ENCODE peak calls at places on chromosomes 11 and 22, in ten cellular contexts. One of them, this sample, is unnamed.
A peak's percentile ranks its signal among the peaks of the same experiment; 100 is the strongest.

GRCh38 chr11:87421422-87421821 is 383.7 kb downstream of the TMEM135 start:
- DNase-seq in gastrocnemius medialis: no peak
- DNase-seq in IMR-90: peak; percentile 87
- DNase-seq in kidney: no peak
- DNase-seq in right lobe of liver: peak; percentile 44
- DNase-seq in H1: peak; percentile 60
- DNase-seq in esophagus squamous epithelium: no peak
- DNase-seq in endodermal cell: peak; percentile 82
- DNase-seq in transverse colon: peak; percentile 22
- DNase-seq in A549: peak; percentile 83
- DNase-seq in this sample: no peak

GRCh38 chr11:129973068-129973467 is 29.6 kb downstream of the PRDM10 start:
- DNase-seq in gastrocnemius medialis: no peak
- DNase-seq in IMR-90: no peak
- DNase-seq in kidney: no peak
- DNase-seq in right lobe of liver: no peak
- DNase-seq in H1: no peak
- DNase-seq in esophagus squamous epithelium: no peak
- DNase-seq in endodermal cell: no peak
- DNase-seq in transverse colon: no peak
- DNase-seq in A549: no peak
- DNase-seq in this sample: no peak

GRCh38 chr11:15006139-15006759 is 34.1 kb upstream of the CALCA start:
- DNase-seq in gastrocnemius medialis: no peak
- DNase-seq in IMR-90: peak; percentile 46
- DNase-seq in kidney: no peak
- DNase-seq in right lobe of liver: no peak
- DNase-seq in H1: no peak
- DNase-seq in esophagus squamous epithelium: no peak
- DNase-seq in endodermal cell: no peak
- DNase-seq in transverse colon: no peak
- DNase-seq in A549: peak; percentile 56
- DNase-seq in this sample: no peak

GRCh38 chr11:34647532-34647931 is 26.6 kb downstream of the EHF start:
- DNase-seq in gastrocnemius medialis: no peak
- DNase-seq in IMR-90: peak; percentile 5
- DNase-seq in kidney: no peak
- DNase-seq in right lobe of liver: no peak
- DNase-seq in H1: no peak
- DNase-seq in esophagus squamous epithelium: no peak
- DNase-seq in endodermal cell: no peak
- DNase-seq in transverse colon: no peak
- DNase-seq in A549: peak; percentile 37
- DNase-seq in this sample: no peak

GRCh38 chr11:77879218-77879617 is 58.3 kb downstream of the AAMDC start:
- DNase-seq in gastrocnemius medialis: peak; percentile 30
- DNase-seq in IMR-90: peak; percentile 50
- DNase-seq in kidney: no peak
- DNase-seq in right lobe of liver: no peak
- DNase-seq in H1: no peak
- DNase-seq in esophagus squamous epithelium: no peak
- DNase-seq in endodermal cell: no peak
- DNase-seq in transverse colon: no peak
- DNase-seq in A549: no peak
- DNase-seq in this sample: no peak

GRCh38 chr22:23204541-23205157 is 24.3 kb downstream of the BCR start:
- DNase-seq in gastrocnemius medialis: peak; percentile 57
- DNase-seq in IMR-90: no peak
- DNase-seq in kidney: peak; percentile 92
- DNase-seq in right lobe of liver: peak; percentile 95
- DNase-seq in H1: no peak
- DNase-seq in esophagus squamous epithelium: no peak
- DNase-seq in endodermal cell: no peak
- DNase-seq in transverse colon: no peak
- DNase-seq in A549: no peak
- DNase-seq in this sample: no peak

GRCh38 chr11:47161134-47161854 is 15.4 kb downstream of the ARFGAP2 start:
- DNase-seq in gastrocnemius medialis: no peak
- DNase-seq in IMR-90: peak; percentile 69
- DNase-seq in kidney: peak; percentile 80
- DNase-seq in right lobe of liver: peak; percentile 62
- DNase-seq in H1: peak; percentile 90
- DNase-seq in esophagus squamous epithelium: no peak
- DNase-seq in endodermal cell: peak; percentile 93
- DNase-seq in transverse colon: peak; percentile 69
- DNase-seq in A549: peak; percentile 75
- DNase-seq in this sample: peak; percentile 33

GRCh38 chr22:33036881-33037280 is 21.3 kb downstream of the SYN3 start:
- DNase-seq in gastrocnemius medialis: no peak
- DNase-seq in IMR-90: no peak
- DNase-seq in kidney: no peak
- DNase-seq in right lobe of liver: no peak
- DNase-seq in H1: no peak
- DNase-seq in esophagus squamous epithelium: no peak
- DNase-seq in endodermal cell: no peak
- DNase-seq in transverse colon: no peak
- DNase-seq in A549: no peak
- DNase-seq in this sample: no peak

GRCh38 chr22:17446704-17447103 is 77.4 kb downstream of the CECR2 start:
- DNase-seq in gastrocnemius medialis: no peak
- DNase-seq in IMR-90: no peak
- DNase-seq in kidney: no peak
- DNase-seq in right lobe of liver: no peak
- DNase-seq in H1: no peak
- DNase-seq in esophagus squamous epithelium: no peak
- DNase-seq in endodermal cell: peak; percentile 42
- DNase-seq in transverse colon: no peak
- DNase-seq in A549: peak; percentile 3
- DNase-seq in this sample: no peak

GRCh38 chr11:64843971-64844329 is 503 bp downstream of the CDC42BPG start:
- DNase-seq in gastrocnemius medialis: no peak
- DNase-seq in IMR-90: no peak
- DNase-seq in kidney: no peak
- DNase-seq in right lobe of liver: no peak
- DNase-seq in H1: no peak
- DNase-seq in esophagus squamous epithelium: no peak
- DNase-seq in endodermal cell: peak; percentile 69
- DNase-seq in transverse colon: no peak
- DNase-seq in A549: no peak
- DNase-seq in this sample: no peak

GRCh38 chr11:17391493-17392355 is 3.3 kb upstream of the KCNJ11 start:
- DNase-seq in gastrocnemius medialis: no peak
- DNase-seq in IMR-90: no peak
- DNase-seq in kidney: no peak
- DNase-seq in right lobe of liver: no peak
- DNase-seq in H1: no peak
- DNase-seq in esophagus squamous epithelium: no peak
- DNase-seq in endodermal cell: no peak
- DNase-seq in transverse colon: no peak
- DNase-seq in A549: no peak
- DNase-seq in this sample: peak; percentile 53

GRCh38 chr11:130071211-130071712 is 1.6 kb downstream of the APLP2 start:
- DNase-seq in gastrocnemius medialis: no peak
- DNase-seq in IMR-90: peak; percentile 35
- DNase-seq in kidney: no peak
- DNase-seq in right lobe of liver: no peak
- DNase-seq in H1: no peak
- DNase-seq in esophagus squamous epithelium: no peak
- DNase-seq in endodermal cell: no peak
- DNase-seq in transverse colon: no peak
- DNase-seq in A549: no peak
- DNase-seq in this sample: no peak

GRCh38 chr11:22244986-22245592 is 52.2 kb downstream of the ANO5 start:
- DNase-seq in gastrocnemius medialis: no peak
- DNase-seq in IMR-90: peak; percentile 19
- DNase-seq in kidney: no peak
- DNase-seq in right lobe of liver: peak; percentile 43
- DNase-seq in H1: no peak
- DNase-seq in esophagus squamous epithelium: no peak
- DNase-seq in endodermal cell: peak; percentile 78
- DNase-seq in transverse colon: peak; percentile 10
- DNase-seq in A549: peak; percentile 45
- DNase-seq in this sample: no peak

GRCh38 chr11:61551630-61552029 is 29.2 kb downstream of the SYT7 start:
- DNase-seq in gastrocnemius medialis: no peak
- DNase-seq in IMR-90: peak; percentile 50
- DNase-seq in kidney: peak; percentile 89
- DNase-seq in right lobe of liver: no peak
- DNase-seq in H1: no peak
- DNase-seq in esophagus squamous epithelium: no peak
- DNase-seq in endodermal cell: no peak
- DNase-seq in transverse colon: no peak
- DNase-seq in A549: peak; percentile 42
- DNase-seq in this sample: no peak

GRCh38 chr11:95849087-95849825 is 59.0 kb downstream of the CEP57 start:
- DNase-seq in gastrocnemius medialis: peak; percentile 5
- DNase-seq in IMR-90: peak; percentile 82
- DNase-seq in kidney: no peak
- DNase-seq in right lobe of liver: no peak
- DNase-seq in H1: peak; percentile 48
- DNase-seq in esophagus squamous epithelium: no peak
- DNase-seq in endodermal cell: peak; percentile 77
- DNase-seq in transverse colon: peak; percentile 44
- DNase-seq in A549: peak; percentile 64
- DNase-seq in this sample: peak; percentile 70

GRCh38 chr11:4611986-4612385 is 4.0 kb upstream of the TRIM68 start:
- DNase-seq in gastrocnemius medialis: no peak
- DNase-seq in IMR-90: no peak
- DNase-seq in kidney: no peak
- DNase-seq in right lobe of liver: no peak
- DNase-seq in H1: no peak
- DNase-seq in esophagus squamous epithelium: no peak
- DNase-seq in endodermal cell: no peak
- DNase-seq in transverse colon: no peak
- DNase-seq in A549: no peak
- DNase-seq in this sample: no peak

GRCh38 chr11:115564851-115565250 is 60.6 kb upstream of the CADM1 start:
- DNase-seq in gastrocnemius medialis: no peak
- DNase-seq in IMR-90: no peak
- DNase-seq in kidney: no peak
- DNase-seq in right lobe of liver: no peak
- DNase-seq in H1: no peak
- DNase-seq in esophagus squamous epithelium: no peak
- DNase-seq in endodermal cell: no peak
- DNase-seq in transverse colon: no peak
- DNase-seq in A549: no peak
- DNase-seq in this sample: no peak
- TF ChIP-seq CTCF in gastrocnemius medialis: no peak
- TF ChIP-seq CTCF in IMR-90: no peak
- TF ChIP-seq CTCF in kidney: no peak
- TF ChIP-seq CTCF in right lobe of liver: no peak
- TF ChIP-seq CTCF in H1: no peak
- TF ChIP-seq CTCF in esophagus squamous epithelium: no peak
- TF ChIP-seq CTCF in endodermal cell: no peak
- TF ChIP-seq CTCF in transverse colon: no peak
- TF ChIP-seq CTCF in A549: no peak
- TF ChIP-seq CTCF in this sample: no peak

GRCh38 chr11:92781151-92781550 is 188.3 kb upstream of the MTNR1B start:
- DNase-seq in gastrocnemius medialis: no peak
- DNase-seq in IMR-90: no peak
- DNase-seq in kidney: no peak
- DNase-seq in right lobe of liver: no peak
- DNase-seq in H1: no peak
- DNase-seq in esophagus squamous epithelium: no peak
- DNase-seq in endodermal cell: no peak
- DNase-seq in transverse colon: no peak
- DNase-seq in A549: no peak
- DNase-seq in this sample: no peak
- H3K4me1 ChIP-seq in gastrocnemius medialis: no peaks in the 10 kb centered on the region
- H3K4me1 ChIP-seq in IMR-90: no peaks in the 10 kb centered on the region
- H3K4me1 ChIP-seq in kidney: no peaks in the 10 kb centered on the region
- H3K4me1 ChIP-seq in right lobe of liver: no peaks in the 10 kb centered on the region
- H3K4me1 ChIP-seq in H1: no peaks in the 10 kb centered on the region
- H3K4me1 ChIP-seq in esophagus squamous epithelium: no peaks in the 10 kb centered on the region
- H3K4me1 ChIP-seq in endodermal cell: no peaks in the 10 kb centered on the region
- H3K4me1 ChIP-seq in transverse colon: no peaks in the 10 kb centered on the region
- H3K4me1 ChIP-seq in A549: no peaks in the 10 kb centered on the region
- H3K4me1 ChIP-seq in this sample: no peaks in the 10 kb centered on the region

DNA sequence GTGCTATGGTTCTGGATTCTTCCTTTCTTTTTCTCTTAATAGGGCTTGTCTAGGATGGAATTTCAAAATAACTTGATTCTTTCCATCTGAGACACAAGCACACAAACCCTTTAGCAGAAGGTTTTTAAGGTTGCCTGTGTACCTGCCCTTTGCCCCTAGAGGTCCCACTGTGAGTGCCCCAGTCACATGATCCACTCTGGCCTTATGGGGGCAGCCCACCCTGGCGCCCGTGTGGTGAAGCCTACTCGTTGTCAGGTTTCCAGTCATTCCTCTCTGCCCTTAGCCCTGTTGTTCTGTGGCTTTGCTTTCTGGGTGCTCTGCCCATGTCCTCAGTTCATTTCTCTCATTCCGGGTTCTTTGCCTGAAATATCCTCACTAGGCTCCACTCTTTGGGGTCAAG is 51.8 kb downstream of the ZNRF3 start:
- DNase-seq in gastrocnemius medialis: no peak
- DNase-seq in IMR-90: no peak
- DNase-seq in kidney: no peak
- DNase-seq in right lobe of liver: no peak
- DNase-seq in H1: no peak
- DNase-seq in esophagus squamous epithelium: no peak
- DNase-seq in endodermal cell: no peak
- DNase-seq in transverse colon: no peak
- DNase-seq in A549: no peak
- DNase-seq in this sample: no peak
- TF ChIP-seq CTCF in gastrocnemius medialis: no peak
- TF ChIP-seq CTCF in IMR-90: no peak
- TF ChIP-seq CTCF in kidney: no peak
- TF ChIP-seq CTCF in right lobe of liver: no peak
- TF ChIP-seq CTCF in H1: no peak
- TF ChIP-seq CTCF in esophagus squamous epithelium: no peak
- TF ChIP-seq CTCF in endodermal cell: no peak
- TF ChIP-seq CTCF in transverse colon: no peak
- TF ChIP-seq CTCF in A549: no peak
- TF ChIP-seq CTCF in this sample: no peak

DNA sequence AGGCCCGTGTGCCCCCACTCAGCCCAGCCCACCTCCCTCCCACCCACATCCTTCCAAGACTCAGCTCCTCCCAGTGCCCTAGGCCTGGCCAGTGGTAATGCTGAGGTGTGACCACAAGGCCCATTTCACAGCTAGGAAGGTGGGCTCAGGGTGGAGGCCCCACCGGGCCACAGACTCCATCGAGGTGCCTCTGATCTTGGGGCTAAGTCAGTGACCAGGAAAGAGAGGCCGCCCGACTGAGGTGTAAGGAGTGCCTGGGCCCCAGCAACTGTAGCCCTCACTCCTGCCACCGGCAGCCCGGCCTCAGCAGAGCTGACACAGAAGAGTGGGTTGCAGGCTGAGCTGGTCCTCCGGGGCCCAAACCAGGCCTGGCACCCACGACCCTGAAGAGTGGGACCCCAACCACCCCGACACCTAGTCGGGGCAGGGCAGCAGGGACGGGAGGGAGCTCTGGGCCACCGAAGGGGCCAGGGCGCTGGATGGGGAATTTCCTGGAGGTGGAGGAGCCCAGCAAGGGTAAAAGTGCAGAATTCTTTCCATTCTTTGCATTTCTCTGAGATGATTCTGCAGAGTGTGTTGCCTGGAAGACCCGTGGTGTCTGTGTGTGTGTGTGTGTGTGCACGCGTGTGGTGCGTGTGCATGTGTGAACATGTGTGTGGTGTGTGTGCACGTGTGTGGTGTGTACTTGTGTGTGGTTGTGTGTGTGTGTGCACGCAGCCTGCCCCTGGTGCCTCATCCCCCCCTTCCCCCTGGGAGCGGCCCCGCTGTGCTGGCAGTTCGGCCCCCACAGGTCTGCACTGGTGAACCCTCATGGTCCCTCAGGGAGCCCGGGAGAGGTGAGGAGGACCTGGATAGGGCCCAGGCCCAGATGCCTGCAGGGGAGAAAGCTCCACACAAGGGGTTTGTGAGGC is 8.3 kb upstream of the PIM3 start:
- DNase-seq in gastrocnemius medialis: no peak
- DNase-seq in IMR-90: peak; percentile 81
- DNase-seq in kidney: no peak
- DNase-seq in right lobe of liver: no peak
- DNase-seq in H1: no peak
- DNase-seq in esophagus squamous epithelium: no peak
- DNase-seq in endodermal cell: no peak
- DNase-seq in transverse colon: no peak
- DNase-seq in A549: peak; percentile 58
- DNase-seq in this sample: no peak
- H3K4me1 ChIP-seq in gastrocnemius medialis: peaks cover 27% of the 10 kb centered on the region
- H3K4me1 ChIP-seq in IMR-90: peaks cover 40% of the 10 kb centered on the region
- H3K4me1 ChIP-seq in kidney: peaks cover 52% of the 10 kb centered on the region
- H3K4me1 ChIP-seq in right lobe of liver: peaks cover 3% of the 10 kb centered on the region
- H3K4me1 ChIP-seq in H1: peaks cover 24% of the 10 kb centered on the region
- H3K4me1 ChIP-seq in esophagus squamous epithelium: peaks cover 96% of the 10 kb centered on the region
- H3K4me1 ChIP-seq in endodermal cell: peaks cover 6% of the 10 kb centered on the region
- H3K4me1 ChIP-seq in transverse colon: peaks cover 45% of the 10 kb centered on the region
- H3K4me1 ChIP-seq in A549: peaks cover 55% of the 10 kb centered on the region
- H3K4me1 ChIP-seq in this sample: peaks cover 41% of the 10 kb centered on the region